ENCODE peak calls at places on chromosomes 13 and 19, in four cellular contexts. A, X, W and Y are unnamed samples.

GRCh38 chr13:59447846-59448620 is 715.7 kb downstream of the DIAPH3 start:
- DNase-seq in W (peak), A (peak), X (no peak), Y (peak)

GRCh38 chr19:2266183-2266993 is 10.2 kb upstream of the JSRP1 start:
- DNase-seq in X (no peak), W (no peak), A (peak), Y (no peak)

GRCh38 chr19:1233361-1233667 is 4.5 kb downstream of the CBARP start:
- DNase-seq in X (no peak), W (no peak), A (no peak), Y (no peak)

GRCh38 chr13:26784704-26785639 is 24.4 kb upstream of the GPR12 start:
- DNase-seq in A (no peak), W (peak), X (peak), Y (peak)

GRCh38 chr13:35988648-35989081 is 142.5 kb downstream of the DCLK1 start:
- DNase-seq in X (peak), A (no peak), W (peak), Y (no peak)

GRCh38 chr19:18589380-18590272 is 1.0 kb downstream of the REX1BD start:
- DNase-seq in W (peak), X (peak), A (peak), Y (peak)

GRCh38 chr13:28326081-28326480 is 168.8 kb downstream of the FLT1 start:
- DNase-seq in X (no peak), A (no peak), W (no peak), Y (no peak)

GRCh38 chr19:48950159-48950558 is 4.5 kb upstream of the BAX start:
- DNase-seq in W (no peak), A (no peak), X (no peak), Y (no peak)

GRCh38 chr13:43309301-43309700 is 285.9 kb downstream of the DNAJC15 start:
- DNase-seq in W (no peak), A (peak), X (no peak), Y (no peak)

GRCh38 chr13:94309997-94310842 is 169.3 kb downstream of the DCT start:
- DNase-seq in A (peak), X (no peak), W (no peak), Y (no peak)

GRCh38 chr13:108957369-108958012 is 328.1 kb downstream of the MYO16 start:
- DNase-seq in A (peak), W (peak), X (no peak), Y (no peak)

GRCh38 chr13:63636231-63636993 is 2220.8 kb upstream of the PCDH20 start:
- DNase-seq in A (no peak), W (peak), X (no peak), Y (no peak)

GRCh38 chr19:6495947-6496346 is 6.2 kb downstream of the TUBB4A start:
- DNase-seq in X (no peak), W (no peak), A (no peak), Y (no peak)

GRCh38 chr13:109509154-109509905 is 277.1 kb downstream of the IRS2 start:
- DNase-seq in X (no peak), W (no peak), A (peak), Y (no peak)

GRCh38 chr19:55658846-55659459 is 4.1 kb downstream of the U2AF2 start:
- DNase-seq in X (no peak), W (no peak), A (no peak), Y (no peak)

GRCh38 chr13:104140557-104140956 is 1074.3 kb upstream of the SLC10A2 start:
- DNase-seq in W (no peak), A (no peak), X (no peak), Y (no peak)

GRCh38 chr13:63449549-63449948 is 2033.9 kb upstream of the PCDH20 start:
- DNase-seq in X (no peak), W (peak), A (no peak), Y (no peak)

GRCh38 chr19:27858981-27859581 is 1353.9 kb downstream of the UQCRFS1 start:
- DNase-seq in A (no peak), X (no peak), W (no peak), Y (no peak)

GRCh38 chr19:36246006-36246391 is 31.1 kb downstream of the ZNF146 start:
- DNase-seq in A (no peak), W (no peak), X (no peak), Y (no peak)

GRCh38 chr13:33578786-33579185 is 239.2 kb upstream of the RFC3 start:
- DNase-seq in W (peak), X (no peak), A (no peak), Y (no peak)

GRCh38 chr19:43936219-43936618 is 1.1 kb upstream of the ZNF45 start:
- DNase-seq in W (peak), X (no peak), A (no peak), Y (no peak)

GRCh38 chr13:106038752-106039151 is 496.7 kb downstream of the EFNB2 start:
- DNase-seq in W (no peak), A (peak), X (no peak), Y (no peak)

GRCh38 chr13:29499766-29500165 is 95.7 kb downstream of the SLC7A1 start:
- DNase-seq in A (no peak), W (no peak), X (no peak), Y (no peak)

GRCh38 chr13:49086711-49087110 is 111.0 kb downstream of the FNDC3A start:
- DNase-seq in A (peak), X (no peak), W (no peak), Y (no peak)

GRCh38 chr13:91878491-91878890 is 480.1 kb downstream of the GPC5 start:
- DNase-seq in W (no peak), X (no peak), A (no peak), Y (no peak)

GRCh38 chr13:40116008-40116407 is 460.5 kb downstream of the COG6 start:
- DNase-seq in W (peak), X (no peak), A (peak), Y (no peak)

GRCh38 chr19:10044390-10044789 is 31.1 kb downstream of the RDH8 start:
- DNase-seq in W (no peak), X (no peak), A (no peak), Y (no peak)

GRCh38 chr19:18832331-18833140 is 777 bp downstream of the UPF1 start:
- DNase-seq in W (peak), X (peak), A (no peak), Y (peak)

GRCh38 chr19:2305424-2305823 is 2.5 kb downstream of the LINGO3 start:
- DNase-seq in X (no peak), W (no peak), A (no peak), Y (no peak)

GRCh38 chr19:47760632-47760999 is 15.3 kb downstream of the NOP53 start:
- DNase-seq in A (no peak), X (no peak), W (no peak), Y (no peak)

GRCh38 chr13:26011996-26012688 is 39.7 kb downstream of the SHISA2 start:
- DNase-seq in A (no peak), X (peak), W (no peak), Y (no peak)

GRCh38 chr19:57280913-57281425 is 684 bp downstream of the ZNF460 start:
- DNase-seq in A (no peak), X (no peak), W (no peak), Y (no peak)

GRCh38 chr19:57276430-57276829 is 3.9 kb upstream of the ZNF460 start:
- DNase-seq in W (no peak), X (no peak), A (no peak), Y (no peak)

GRCh38 chr19:57279418-57280164 is 694 bp upstream of the ZNF460 start:
- DNase-seq in X (peak), A (peak), W (peak), Y (peak)

GRCh38 chr19:57282011-57282636 is 1.8 kb downstream of the ZNF460 start:
- DNase-seq in X (no peak), A (no peak), W (no peak), Y (no peak)

GRCh38 chr19:57280165-57280912 is at the start of gene ZNF460:
- DNase-seq in W (peak), A (peak), X (peak), Y (peak)
- H2BK5ac ChIP-seq in W (peak), A (peak), X (peak), Y (peak)

DNA sequence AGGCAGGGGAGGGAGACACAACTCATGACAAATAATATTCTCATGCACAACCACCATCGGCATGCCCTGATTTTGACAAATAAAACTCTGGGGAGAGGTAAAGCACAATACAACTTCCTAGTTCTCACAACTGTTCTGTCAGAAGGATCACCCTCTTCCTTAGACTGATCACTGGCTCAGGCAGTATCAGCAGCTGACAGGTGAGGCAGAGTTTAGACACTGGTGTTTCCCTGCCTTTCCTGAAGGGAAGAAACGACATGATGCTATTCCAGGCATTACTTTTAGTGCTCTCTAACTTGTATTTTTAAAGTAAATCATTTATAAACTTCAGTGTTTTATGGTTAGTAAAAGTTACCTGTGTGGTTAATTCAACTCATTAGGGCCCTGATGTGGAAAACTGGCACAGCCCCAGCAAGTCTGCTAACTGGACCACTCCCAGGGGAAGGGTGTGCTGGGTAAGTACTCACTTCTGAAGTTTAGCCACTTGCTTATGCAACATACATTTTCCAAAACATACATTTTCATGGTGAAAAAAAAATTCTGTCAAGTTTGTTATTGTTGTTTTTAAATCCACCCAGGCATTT is 82.8 kb downstream of the CRYL1 start:
- DNase-seq in X (no peak), W (no peak), A (no peak), Y (no peak)
- H4K5ac ChIP-seq in X (no peak), W (no peak), A (no peak), Y (no peak)

DNA sequence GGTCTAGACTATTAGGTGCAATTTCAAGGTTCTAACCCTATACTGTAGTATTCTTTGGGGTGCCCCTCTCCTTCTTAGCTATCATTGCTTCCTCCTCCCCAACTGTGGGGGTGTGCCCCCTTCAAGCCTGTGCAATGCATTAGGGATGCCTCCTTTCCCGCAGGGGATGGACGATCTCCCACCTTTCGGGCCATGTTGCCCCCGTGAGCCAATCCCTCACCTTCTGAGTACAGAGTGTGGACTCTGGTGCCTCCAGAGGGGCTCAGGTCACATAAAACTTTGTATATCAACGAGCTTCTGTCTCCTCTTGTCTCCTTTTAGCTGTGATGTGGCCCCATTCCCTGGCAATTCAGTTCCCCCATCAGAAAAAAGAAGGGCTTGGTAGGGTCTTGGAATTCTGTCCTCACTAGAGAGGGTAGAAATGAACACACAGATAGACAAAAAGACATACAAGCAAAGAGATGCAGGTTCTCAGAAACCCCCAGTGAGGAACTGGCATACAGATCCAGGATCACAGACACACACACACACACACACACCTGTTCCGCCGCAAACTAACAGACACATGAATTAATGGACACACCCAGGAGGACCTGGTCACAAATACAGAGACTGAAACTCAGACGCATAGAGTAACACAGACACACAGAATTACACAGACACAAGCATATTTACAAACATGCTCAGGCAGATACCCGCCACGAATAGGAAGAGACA is 2.5 kb upstream of the HNRNPUL1 start:
- DNase-seq in A (no peak), W (no peak), X (no peak), Y (no peak)
- H3K4ac ChIP-seq in A (peak), W (no peak), X (peak), Y (no peak)

GRCh38 chr19:42350417-42350816 is 25.0 kb downstream of the MEGF8 start:
- DNase-seq in X (no peak), A (no peak), W (no peak), Y (no peak)

GRCh38 chr19:42352893-42353259 is 27.4 kb downstream of the MEGF8 start:
- DNase-seq in W (no peak), X (no peak), A (no peak), Y (no peak)

GRCh38 chr19:42349378-42350107 is 24.1 kb downstream of the MEGF8 start:
- DNase-seq in X (no peak), W (no peak), A (no peak), Y (no peak)

GRCh38 chr19:42352216-42352892 is 26.9 kb downstream of the MEGF8 start:
- DNase-seq in A (peak), W (peak), X (no peak), Y (no peak)

GRCh38 chr19:42351079-42351735 is 25.8 kb downstream of the MEGF8 start:
- DNase-seq in X (no peak), W (no peak), A (no peak), Y (no peak)
- H2BK5ac ChIP-seq in X (no peak), W (no peak), A (no peak), Y (no peak)

DNA sequence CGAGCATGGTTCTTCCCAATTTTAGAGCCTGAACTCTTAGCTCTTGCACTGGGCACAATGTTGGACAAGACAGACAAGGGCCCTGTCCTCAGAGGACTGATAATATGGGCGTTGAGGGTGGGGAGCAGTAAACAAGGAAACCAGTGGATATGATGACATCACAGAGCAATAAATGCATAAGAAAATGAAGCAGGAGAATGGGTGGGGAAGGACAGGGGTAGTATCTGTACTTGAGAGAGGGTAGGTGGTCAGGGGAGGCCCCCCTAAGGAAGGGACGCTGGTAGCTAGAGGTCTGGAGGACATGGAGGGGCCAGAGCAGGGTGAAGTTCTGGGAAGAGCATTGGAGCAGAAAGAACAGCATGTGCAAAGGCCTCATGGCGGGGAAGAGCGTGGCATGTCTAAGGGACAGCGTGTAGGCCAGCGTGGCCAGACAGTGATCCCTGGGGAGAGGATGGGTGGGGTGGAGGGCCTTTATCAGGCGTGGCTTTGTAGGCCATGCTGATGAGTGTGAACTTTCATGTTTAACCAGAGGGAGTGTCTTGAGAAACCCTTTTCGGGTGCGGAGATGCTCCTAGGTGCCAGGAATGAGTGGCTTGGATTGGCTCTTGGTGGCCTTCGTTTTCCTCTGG is 15.1 kb upstream of the ZNF536 start:
- DNase-seq in X (no peak), W (no peak), A (no peak), Y (no peak)
- H4K5ac ChIP-seq in X (no peak), W (no peak), A (no peak), Y (no peak)

DNA sequence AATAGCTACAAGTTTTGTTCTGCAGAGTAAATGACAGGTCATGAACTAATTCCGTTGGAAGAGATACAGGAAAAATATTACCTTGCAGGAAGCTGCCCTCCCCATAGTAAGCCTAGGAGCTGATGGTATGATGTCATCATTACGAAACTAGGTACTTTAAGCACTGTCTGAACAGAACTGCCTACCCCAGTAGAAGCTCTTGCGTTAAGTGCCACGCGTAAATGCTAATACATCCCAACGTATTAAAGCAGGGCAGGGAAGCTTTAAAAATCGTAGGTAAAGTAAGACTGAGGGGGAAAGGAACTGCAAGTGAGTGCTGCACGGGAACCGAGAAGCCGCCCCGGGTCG is 572 bp downstream of the UGGT2 start:
- DNase-seq in X (peak), W (peak), A (peak), Y (no peak)
- H3K4ac ChIP-seq in X (no peak), W (peak), A (peak), Y (no peak)

GRCh38 chr13:113534236-113534860 is 43.8 kb upstream of the DCUN1D2 start:
- DNase-seq in W (no peak), X (no peak), A (no peak), Y (peak)
- H2BK5ac ChIP-seq in W (no peak), X (no peak), A (no peak), Y (no peak)

GRCh38 chr13:42038661-42039456 is 9.6 kb upstream of the DGKH start:
- DNase-seq in X (no peak), W (no peak), A (peak), Y (no peak)

GRCh38 chr13:42039457-42039945 is 8.9 kb upstream of the DGKH start:
- DNase-seq in X (no peak), A (no peak), W (no peak), Y (no peak)

GRCh38 chr13:42039946-42040729 is 8.3 kb upstream of the DGKH start:
- DNase-seq in W (peak), A (peak), X (peak), Y (peak)

GRCh38 chr13:42035905-42036521 is 12.4 kb upstream of the DGKH start:
- DNase-seq in X (no peak), W (no peak), A (no peak), Y (no peak)

GRCh38 chr13:42036711-42037110 is 11.7 kb upstream of the DGKH start:
- DNase-seq in A (no peak), W (no peak), X (no peak), Y (no peak)
- H4K5ac ChIP-seq in A (no peak), W (no peak), X (no peak), Y (no peak)

GRCh38 chr19:16607819-16608218 is 20.2 kb downstream of the MED26 start:
- DNase-seq in A (no peak), W (no peak), X (no peak), Y (no peak)
- H3K4ac ChIP-seq in A (no peak), W (no peak), X (no peak), Y (no peak)

GRCh38 chr13:96728463-96728862 is 265.8 kb downstream of the OXGR1 start:
- DNase-seq in W (no peak), A (no peak), X (no peak), Y (no peak)

GRCh38 chr13:96730676-96731075 is 263.6 kb downstream of the OXGR1 start:
- DNase-seq in A (no peak), W (peak), X (no peak), Y (no peak)

GRCh38 chr13:96726651-96727050 is 267.6 kb downstream of the OXGR1 start:
- DNase-seq in X (no peak), A (no peak), W (no peak), Y (no peak)
- H2BK5ac ChIP-seq in X (no peak), A (no peak), W (no peak), Y (no peak)